ENCODE peak calls at places on chromosomes 1 and 21, in seven cellular contexts. One of them, this sample, is unnamed.
A peak's percentile ranks its signal among the peaks of the same experiment; 100 is the strongest.

GRCh38 chr1:208010070-208010469 is 99.1 kb upstream of the CD34 start:
- DNase-seq in fibroblast of lung: no peak
- DNase-seq in neural progenitor cell: no peak
- DNase-seq in MM.1S: no peak
- DNase-seq in PC-3: no peak
- DNase-seq in GM23338: no peak
- DNase-seq in keratinocyte: no peak
- DNase-seq in this sample: no peak

GRCh38 chr1:46638921-46639320 is 22.3 kb upstream of the MOB3C start:
- DNase-seq in fibroblast of lung: no peak
- DNase-seq in neural progenitor cell: no peak
- DNase-seq in MM.1S: no peak
- DNase-seq in PC-3: no peak
- DNase-seq in GM23338: no peak
- DNase-seq in keratinocyte: no peak
- DNase-seq in this sample: no peak

GRCh38 chr21:34553199-34553952 is 41.4 kb upstream of the KCNE1 start:
- DNase-seq in fibroblast of lung: peak; percentile 92
- DNase-seq in neural progenitor cell: peak; percentile 51
- DNase-seq in MM.1S: no peak
- DNase-seq in PC-3: peak; percentile 90
- DNase-seq in GM23338: no peak
- DNase-seq in keratinocyte: no peak
- DNase-seq in this sample: peak; percentile 57

GRCh38 chr1:167472729-167473529 is 45.4 kb downstream of the CD247 start:
- DNase-seq in fibroblast of lung: no peak
- DNase-seq in neural progenitor cell: no peak
- DNase-seq in MM.1S: no peak
- DNase-seq in PC-3: no peak
- DNase-seq in GM23338: no peak
- DNase-seq in keratinocyte: no peak
- DNase-seq in this sample: no peak

GRCh38 chr1:175192111-175192629 is 406 bp downstream of the KIAA0040 start:
- DNase-seq in fibroblast of lung: no peak
- DNase-seq in neural progenitor cell: peak; percentile 42
- DNase-seq in MM.1S: peak; percentile 66
- DNase-seq in PC-3: peak; percentile 71
- DNase-seq in GM23338: peak; percentile 63
- DNase-seq in keratinocyte: no peak
- DNase-seq in this sample: peak; percentile 56

GRCh38 chr1:239361403-239361802 is 25.0 kb upstream of the CHRM3 start:
- DNase-seq in fibroblast of lung: peak; percentile 98
- DNase-seq in neural progenitor cell: no peak
- DNase-seq in MM.1S: no peak
- DNase-seq in PC-3: peak; percentile 84
- DNase-seq in GM23338: no peak
- DNase-seq in keratinocyte: no peak
- DNase-seq in this sample: no peak

GRCh38 chr1:203113308-203113707 is 14.2 kb upstream of the ADORA1 start:
- DNase-seq in fibroblast of lung: no peak
- DNase-seq in neural progenitor cell: no peak
- DNase-seq in MM.1S: no peak
- DNase-seq in PC-3: no peak
- DNase-seq in GM23338: no peak
- DNase-seq in keratinocyte: no peak
- DNase-seq in this sample: no peak

GRCh38 chr1:121538943-121539575 is 354.3 kb downstream of the SRGAP2C start:
- DNase-seq in fibroblast of lung: no peak
- DNase-seq in neural progenitor cell: no peak
- DNase-seq in MM.1S: no peak
- DNase-seq in PC-3: no peak
- DNase-seq in GM23338: no peak
- DNase-seq in keratinocyte: no peak
- DNase-seq in this sample: no peak

GRCh38 chr21:42097860-42098259 is 26.7 kb downstream of the UMODL1 start:
- DNase-seq in fibroblast of lung: peak; percentile 98
- DNase-seq in neural progenitor cell: no peak
- DNase-seq in MM.1S: no peak
- DNase-seq in PC-3: peak; percentile 96
- DNase-seq in GM23338: no peak
- DNase-seq in keratinocyte: peak; percentile 52
- DNase-seq in this sample: peak; percentile 91

GRCh38 chr1:206923009-206923960 is 1.5 kb upstream of the FCMR start:
- DNase-seq in fibroblast of lung: no peak
- DNase-seq in neural progenitor cell: no peak
- DNase-seq in MM.1S: peak; percentile 94
- DNase-seq in PC-3: no peak
- DNase-seq in GM23338: no peak
- DNase-seq in keratinocyte: no peak
- DNase-seq in this sample: no peak

GRCh38 chr1:15337656-15338402 is 71.9 kb upstream of the EFHD2 start:
- DNase-seq in fibroblast of lung: peak; percentile 91
- DNase-seq in neural progenitor cell: no peak
- DNase-seq in MM.1S: no peak
- DNase-seq in PC-3: peak; percentile 87
- DNase-seq in GM23338: no peak
- DNase-seq in keratinocyte: no peak
- DNase-seq in this sample: peak; percentile 43

GRCh38 chr1:51344602-51345299 is 14.4 kb upstream of the TTC39A start:
- DNase-seq in fibroblast of lung: no peak
- DNase-seq in neural progenitor cell: peak; percentile 47
- DNase-seq in MM.1S: no peak
- DNase-seq in PC-3: peak; percentile 43
- DNase-seq in GM23338: peak; percentile 69
- DNase-seq in keratinocyte: no peak
- DNase-seq in this sample: peak; percentile 67

GRCh38 chr1:18886003-18886335 is 16.4 kb downstream of the ALDH4A1 start:
- DNase-seq in fibroblast of lung: peak; percentile 84
- DNase-seq in neural progenitor cell: no peak
- DNase-seq in MM.1S: no peak
- DNase-seq in PC-3: no peak
- DNase-seq in GM23338: no peak
- DNase-seq in keratinocyte: no peak
- DNase-seq in this sample: no peak

GRCh38 chr1:227949954-227950734 is 2.4 kb upstream of the WNT9A start:
- DNase-seq in fibroblast of lung: no peak
- DNase-seq in neural progenitor cell: no peak
- DNase-seq in MM.1S: no peak
- DNase-seq in PC-3: no peak
- DNase-seq in GM23338: no peak
- DNase-seq in keratinocyte: no peak
- DNase-seq in this sample: no peak

GRCh38 chr21:37240978-37241377 is 26.2 kb downstream of the VPS26C start:
- DNase-seq in fibroblast of lung: no peak
- DNase-seq in neural progenitor cell: no peak
- DNase-seq in MM.1S: no peak
- DNase-seq in PC-3: no peak
- DNase-seq in GM23338: no peak
- DNase-seq in keratinocyte: no peak
- DNase-seq in this sample: no peak

GRCh38 chr1:97826820-97827219 is 94.0 kb downstream of the DPYD start:
- DNase-seq in fibroblast of lung: no peak
- DNase-seq in neural progenitor cell: no peak
- DNase-seq in MM.1S: no peak
- DNase-seq in PC-3: no peak
- DNase-seq in GM23338: no peak
- DNase-seq in keratinocyte: no peak
- DNase-seq in this sample: no peak

GRCh38 chr1:53381790-53382401 is 54.0 kb upstream of the LRP8 start:
- DNase-seq in fibroblast of lung: peak; percentile 82
- DNase-seq in neural progenitor cell: no peak
- DNase-seq in MM.1S: no peak
- DNase-seq in PC-3: peak; percentile 85
- DNase-seq in GM23338: no peak
- DNase-seq in keratinocyte: no peak
- DNase-seq in this sample: peak; percentile 23

GRCh38 chr1:85313888-85314696 is 37.7 kb upstream of the BCL10 start:
- DNase-seq in fibroblast of lung: peak; percentile 97
- DNase-seq in neural progenitor cell: no peak
- DNase-seq in MM.1S: no peak
- DNase-seq in PC-3: peak; percentile 96
- DNase-seq in GM23338: no peak
- DNase-seq in keratinocyte: peak; percentile 77
- DNase-seq in this sample: peak; percentile 52

GRCh38 chr1:93840956-93841482 is 38.0 kb downstream of the DNTTIP2 start:
- DNase-seq in fibroblast of lung: no peak
- DNase-seq in neural progenitor cell: no peak
- DNase-seq in MM.1S: no peak
- DNase-seq in PC-3: no peak
- DNase-seq in GM23338: no peak
- DNase-seq in keratinocyte: no peak
- DNase-seq in this sample: no peak

GRCh38 chr1:64194168-64195088 is 9.0 kb upstream of the UBE2U start:
- DNase-seq in fibroblast of lung: no peak
- DNase-seq in neural progenitor cell: no peak
- DNase-seq in MM.1S: no peak
- DNase-seq in PC-3: no peak
- DNase-seq in GM23338: no peak
- DNase-seq in keratinocyte: no peak
- DNase-seq in this sample: no peak

GRCh38 chr1:110462964-110463363 is 12.0 kb downstream of the PROK1 start:
- DNase-seq in fibroblast of lung: no peak
- DNase-seq in neural progenitor cell: no peak
- DNase-seq in MM.1S: no peak
- DNase-seq in PC-3: peak; percentile 19
- DNase-seq in GM23338: no peak
- DNase-seq in keratinocyte: no peak
- DNase-seq in this sample: no peak

GRCh38 chr1:173426057-173426456 is 51.1 kb upstream of the PRDX6 start:
- DNase-seq in fibroblast of lung: no peak
- DNase-seq in neural progenitor cell: no peak
- DNase-seq in MM.1S: no peak
- DNase-seq in PC-3: peak; percentile 91
- DNase-seq in GM23338: no peak
- DNase-seq in keratinocyte: no peak
- DNase-seq in this sample: no peak

GRCh38 chr1:41432481-41433280 is 51.8 kb downstream of the EDN2 start:
- DNase-seq in fibroblast of lung: peak; percentile 91
- DNase-seq in neural progenitor cell: peak; percentile 91
- DNase-seq in MM.1S: peak; percentile 69
- DNase-seq in PC-3: peak; percentile 90
- DNase-seq in GM23338: peak; percentile 89
- DNase-seq in keratinocyte: peak; percentile 33
- DNase-seq in this sample: peak; percentile 93

DNA sequence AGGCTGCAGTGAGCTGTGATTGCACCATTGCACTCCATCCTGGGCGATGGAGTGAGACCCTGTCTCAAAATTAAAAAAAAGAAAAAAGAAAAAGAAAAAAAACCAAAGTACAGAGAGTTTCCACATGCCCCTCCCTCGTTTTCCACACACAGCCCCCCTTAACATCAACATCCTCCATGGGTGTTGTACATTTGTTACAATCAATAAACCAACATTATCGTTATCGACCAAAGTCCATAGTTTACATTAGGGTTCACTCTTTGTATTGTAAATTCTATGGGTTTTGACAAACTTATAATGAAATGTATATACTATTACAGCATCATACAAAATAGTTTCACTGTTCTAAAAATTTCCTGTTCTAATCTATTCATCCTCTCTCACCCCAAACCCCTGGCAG is 15.9 kb upstream of the TINAGL1 start:
- DNase-seq in fibroblast of lung: no peak
- DNase-seq in neural progenitor cell: no peak
- DNase-seq in MM.1S: no peak
- DNase-seq in PC-3: no peak
- DNase-seq in GM23338: no peak
- DNase-seq in keratinocyte: no peak
- DNase-seq in this sample: no peak
- H3K36me3 ChIP-seq in fibroblast of lung: no peaks in the 10 kb centered on the region
- H3K36me3 ChIP-seq in neural progenitor cell: no peaks in the 10 kb centered on the region
- H3K36me3 ChIP-seq in MM.1S: no peaks in the 10 kb centered on the region
- H3K36me3 ChIP-seq in PC-3: no peaks in the 10 kb centered on the region
- H3K36me3 ChIP-seq in GM23338: no peaks in the 10 kb centered on the region
- H3K36me3 ChIP-seq in keratinocyte: no peaks in the 10 kb centered on the region
- H3K36me3 ChIP-seq in this sample: no peaks in the 10 kb centered on the region

GRCh38 chr1:201624741-201625646 is 86.1 kb downstream of the NAV1 start:
- DNase-seq in fibroblast of lung: peak; percentile 100
- DNase-seq in neural progenitor cell: no peak
- DNase-seq in MM.1S: no peak
- DNase-seq in PC-3: peak; percentile 18
- DNase-seq in GM23338: no peak
- DNase-seq in keratinocyte: no peak
- DNase-seq in this sample: no peak
- TF ChIP-seq CTCF in fibroblast of lung: peak; percentile 28
- TF ChIP-seq CTCF in neural progenitor cell: no peak
- TF ChIP-seq CTCF in MM.1S: no peak
- TF ChIP-seq CTCF in PC-3: no peak
- TF ChIP-seq CTCF in GM23338: no peak
- TF ChIP-seq CTCF in keratinocyte: no peak
- TF ChIP-seq CTCF in this sample: no peak

DNA sequence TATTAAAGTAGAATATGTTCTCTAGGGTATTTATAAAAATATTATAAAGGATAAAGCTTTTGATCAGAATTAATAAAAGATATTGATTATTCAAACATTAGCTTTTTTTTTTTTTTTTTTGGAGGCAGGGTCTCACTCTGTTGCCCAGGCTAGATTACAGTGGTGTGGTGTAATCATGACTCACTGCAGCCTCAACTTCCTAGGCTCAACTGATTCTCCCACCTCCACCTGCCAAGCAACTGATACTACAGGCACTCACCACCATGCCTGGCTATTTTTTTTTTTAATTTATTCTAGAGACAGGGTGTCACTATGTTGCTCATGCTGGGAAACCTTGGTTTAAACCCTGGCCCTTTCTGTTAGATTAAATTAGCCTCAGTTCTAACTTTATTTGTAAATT is 188.3 kb downstream of the CLEC20A start:
- DNase-seq in fibroblast of lung: no peak
- DNase-seq in neural progenitor cell: no peak
- DNase-seq in MM.1S: no peak
- DNase-seq in PC-3: no peak
- DNase-seq in GM23338: peak; percentile 12
- DNase-seq in keratinocyte: no peak
- DNase-seq in this sample: no peak
- H3K4me2 ChIP-seq in fibroblast of lung: no peak overlapping the region
- H3K4me2 ChIP-seq in neural progenitor cell: no peak overlapping the region
- H3K4me2 ChIP-seq in MM.1S: no peak overlapping the region
- H3K4me2 ChIP-seq in PC-3: no peak overlapping the region
- H3K4me2 ChIP-seq in GM23338: no peak overlapping the region
- H3K4me2 ChIP-seq in keratinocyte: no peak overlapping the region
- H3K4me2 ChIP-seq in this sample: no peak overlapping the region

GRCh38 chr1:160419150-160419837 is 18.9 kb downstream of the VANGL2 start:
- DNase-seq in fibroblast of lung: no peak
- DNase-seq in neural progenitor cell: no peak
- DNase-seq in MM.1S: no peak
- DNase-seq in PC-3: no peak
- DNase-seq in GM23338: no peak
- DNase-seq in keratinocyte: no peak
- DNase-seq in this sample: no peak

GRCh38 chr1:160416369-160416768 is 16.0 kb downstream of the VANGL2 start:
- DNase-seq in fibroblast of lung: peak; percentile 43
- DNase-seq in neural progenitor cell: peak; percentile 63
- DNase-seq in MM.1S: no peak
- DNase-seq in PC-3: peak; percentile 80
- DNase-seq in GM23338: peak; percentile 78
- DNase-seq in keratinocyte: no peak
- DNase-seq in this sample: peak; percentile 57

GRCh38 chr1:160420881-160421842 is 20.8 kb downstream of the VANGL2 start:
- DNase-seq in fibroblast of lung: no peak
- DNase-seq in neural progenitor cell: no peak
- DNase-seq in MM.1S: no peak
- DNase-seq in PC-3: no peak
- DNase-seq in GM23338: no peak
- DNase-seq in keratinocyte: no peak
- DNase-seq in this sample: no peak

GRCh38 chr1:160419838-160420169 is 19.4 kb downstream of the VANGL2 start:
- DNase-seq in fibroblast of lung: no peak
- DNase-seq in neural progenitor cell: no peak
- DNase-seq in MM.1S: no peak
- DNase-seq in PC-3: no peak
- DNase-seq in GM23338: no peak
- DNase-seq in keratinocyte: no peak
- DNase-seq in this sample: no peak

GRCh38 chr1:160418483-160418882 is 18.1 kb downstream of the VANGL2 start:
- DNase-seq in fibroblast of lung: no peak
- DNase-seq in neural progenitor cell: no peak
- DNase-seq in MM.1S: no peak
- DNase-seq in PC-3: no peak
- DNase-seq in GM23338: no peak
- DNase-seq in keratinocyte: no peak
- DNase-seq in this sample: no peak
- H3K36me3 ChIP-seq in fibroblast of lung: no peaks in the 10 kb centered on the region
- H3K36me3 ChIP-seq in neural progenitor cell: peaks cover 5% of the 10 kb centered on the region
- H3K36me3 ChIP-seq in MM.1S: no peaks in the 10 kb centered on the region
- H3K36me3 ChIP-seq in PC-3: no peaks in the 10 kb centered on the region
- H3K36me3 ChIP-seq in GM23338: peaks cover 13% of the 10 kb centered on the region
- H3K36me3 ChIP-seq in keratinocyte: peaks cover 16% of the 10 kb centered on the region
- H3K36me3 ChIP-seq in this sample: no peaks in the 10 kb centered on the region